ENCODE peak calls at places on chromosomes 16 and 17, in six cellular contexts. M is tibial nerve, X is thoracic aorta, S is heart left ventricle, Q is psoas muscle, B is gastrocnemius medialis. G is an unnamed sample.

GRCh38 chr16:20610892-20611349 is 34.8 kb upstream of the ACSM2B start:
- DNase-seq in M (no peak), X (no peak), S (no peak), Q (no peak), B (no peak), G (no peak)

GRCh38 chr16:10256855-10257641 is 74.8 kb upstream of the GRIN2A start:
- DNase-seq in M (peak; percentile 6), X (no peak), S (peak; percentile 25), Q (peak; percentile 26), B (no peak), G (peak; percentile 39)

GRCh38 chr16:20774703-20775362 is 11.0 kb downstream of the ACSM3 start:
- DNase-seq in M (no peak), X (no peak), S (peak; percentile 25), Q (peak; percentile 23), B (no peak), G (peak; percentile 69)

GRCh38 chr16:15874745-15875314 is 13.6 kb downstream of the CEP20 start:
- DNase-seq in M (peak; percentile 61), X (no peak), S (peak; percentile 29), Q (peak; percentile 32), B (peak; percentile 11), G (peak; percentile 56)

GRCh38 chr16:4404247-4404966 is 12.0 kb downstream of the CORO7 start:
- DNase-seq in M (peak; percentile 49), X (no peak), S (no peak), Q (no peak), B (no peak), G (peak; percentile 56)

GRCh38 chr17:78526231-78527025 is 50.8 kb downstream of the DNAH17 start:
- DNase-seq in M (no peak), X (no peak), S (no peak), Q (no peak), B (no peak), G (no peak)

GRCh38 chr17:1124896-1125774 is 54.6 kb downstream of the ABR start:
- DNase-seq in M (no peak), X (no peak), S (no peak), Q (no peak), B (no peak), G (no peak)

GRCh38 chr17:60421273-60422161 is 772 bp upstream of the CHCT1 start:
- DNase-seq in M (peak; percentile 52), X (peak; percentile 31), S (peak; percentile 66), Q (peak; percentile 78), B (peak; percentile 37), G (peak; percentile 56)

GRCh38 chr17:6427284-6427781 is 7.6 kb downstream of the AIPL1 start:
- DNase-seq in M (no peak), X (no peak), S (no peak), Q (no peak), B (no peak), G (no peak)

DNA sequence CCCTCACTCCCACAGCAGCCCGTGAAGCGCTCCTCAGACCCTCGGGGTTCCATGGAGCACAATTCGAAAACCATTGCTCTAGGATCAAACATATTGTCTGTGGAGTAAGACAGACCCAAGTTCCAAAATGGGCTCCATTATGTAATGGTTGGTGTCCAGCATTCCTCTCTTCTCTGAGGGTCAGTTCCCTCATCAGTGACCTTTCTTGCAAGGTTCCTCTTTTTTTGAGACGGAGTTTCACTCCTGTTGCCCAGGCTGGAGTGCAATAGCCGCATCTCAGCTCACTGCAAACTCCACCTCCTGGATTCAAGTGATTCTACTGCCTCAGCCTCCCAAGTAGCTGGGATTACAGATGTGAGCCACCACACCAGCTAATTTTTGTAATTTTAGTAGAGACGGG is 28.5 kb downstream of the PLXDC1 start:
- DNase-seq in M (no peak), X (no peak), S (no peak), Q (no peak), B (no peak), G (no peak)
- H3K4me1 ChIP-seq in M (no peaks in the 10 kb centered on the region), X (peaks cover 6% of the 10 kb centered on the region), S (no peaks in the 10 kb centered on the region), Q (no peaks in the 10 kb centered on the region), B (no peaks in the 10 kb centered on the region), G (no peaks in the 10 kb centered on the region)

GRCh38 chr17:57756941-57757340 is 11.8 kb upstream of the CCDC182 start:
- DNase-seq in M (no peak), X (no peak), S (no peak), Q (no peak), B (no peak), G (peak; percentile 57)

GRCh38 chr17:57751971-57752905 is 7.1 kb upstream of the CCDC182 start:
- DNase-seq in M (no peak), X (no peak), S (no peak), Q (no peak), B (no peak), G (no peak)

GRCh38 chr17:57758654-57759053 is 13.6 kb upstream of the CCDC182 start:
- DNase-seq in M (no peak), X (no peak), S (no peak), Q (no peak), B (no peak), G (no peak)

GRCh38 chr17:57757735-57758134 is 12.6 kb upstream of the CCDC182 start:
- DNase-seq in M (no peak), X (no peak), S (no peak), Q (no peak), B (no peak), G (no peak)

GRCh38 chr17:57755479-57756070 is 10.5 kb upstream of the CCDC182 start:
- DNase-seq in M (no peak), X (no peak), S (no peak), Q (no peak), B (no peak), G (no peak)
- TF ChIP-seq CTCF in M (no peak), X (no peak), S (no peak), Q (no peak), B (no peak), G (no peak)

DNA sequence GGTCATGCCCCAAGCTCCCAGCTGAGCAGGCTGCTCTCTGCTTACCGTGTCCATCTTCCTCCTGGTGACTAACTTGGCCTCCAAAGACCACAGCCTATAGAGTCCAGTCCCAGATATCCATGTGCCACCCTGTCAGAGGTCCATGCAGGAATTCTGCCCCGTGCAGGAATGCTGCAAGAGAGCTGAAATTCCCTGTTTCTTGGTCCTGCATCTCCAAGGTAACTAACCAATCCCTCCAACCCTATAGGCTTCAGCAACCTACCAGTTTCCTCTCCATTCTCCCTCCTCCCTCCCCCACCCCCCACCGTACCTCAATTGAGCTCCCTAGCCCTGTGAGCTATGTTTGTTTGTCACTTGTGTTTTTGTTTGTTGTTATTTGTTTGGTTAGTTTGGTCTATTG is 9.6 kb upstream of the MKS1 start:
- DNase-seq in M (no peak), X (no peak), S (no peak), Q (no peak), B (no peak), G (no peak)
- H3K4me3 ChIP-seq in M (no peak overlapping the region), X (no peak overlapping the region), S (no peak overlapping the region), Q (no peak overlapping the region), B (no peak overlapping the region), G (no peak overlapping the region)

GRCh38 chr17:50205931-50206505 is 4.6 kb upstream of the COL1A1 start:
- DNase-seq in M (no peak), X (no peak), S (peak; percentile 3), Q (no peak), B (no peak), G (no peak)
- H3K4me1 ChIP-seq in M (peaks cover 82% of the 10 kb centered on the region), X (peaks cover 91% of the 10 kb centered on the region), S (peaks cover 60% of the 10 kb centered on the region), Q (peaks cover 3% of the 10 kb centered on the region), B (no peaks in the 10 kb centered on the region), G (peaks cover 55% of the 10 kb centered on the region)

DNA sequence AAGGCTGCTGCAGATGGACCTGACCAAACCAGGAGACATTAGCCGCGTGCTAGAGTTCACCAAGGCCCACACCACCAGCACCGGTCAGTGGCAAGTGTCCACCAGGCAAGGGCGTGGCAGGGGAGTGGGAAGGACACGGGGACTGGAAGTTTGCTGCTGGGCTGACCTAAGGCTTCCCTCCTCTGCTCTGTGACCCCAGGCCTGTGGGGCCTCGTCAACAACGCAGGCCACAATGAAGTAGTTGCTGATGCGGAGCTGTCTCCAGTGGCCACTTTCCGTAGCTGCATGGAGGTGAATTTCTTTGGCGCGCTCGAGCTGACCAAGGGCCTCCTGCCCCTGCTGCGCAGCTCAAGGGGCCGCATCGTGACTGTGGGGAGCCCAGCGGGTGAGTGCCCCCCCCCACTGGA is 4.8 kb downstream of the HSD11B2 start:
- DNase-seq in M (no peak), X (no peak), S (no peak), Q (no peak), B (no peak), G (no peak)
- TF ChIP-seq CTCF in M (no peak), X (no peak), S (no peak), Q (no peak), B (no peak), G (no peak)

DNA sequence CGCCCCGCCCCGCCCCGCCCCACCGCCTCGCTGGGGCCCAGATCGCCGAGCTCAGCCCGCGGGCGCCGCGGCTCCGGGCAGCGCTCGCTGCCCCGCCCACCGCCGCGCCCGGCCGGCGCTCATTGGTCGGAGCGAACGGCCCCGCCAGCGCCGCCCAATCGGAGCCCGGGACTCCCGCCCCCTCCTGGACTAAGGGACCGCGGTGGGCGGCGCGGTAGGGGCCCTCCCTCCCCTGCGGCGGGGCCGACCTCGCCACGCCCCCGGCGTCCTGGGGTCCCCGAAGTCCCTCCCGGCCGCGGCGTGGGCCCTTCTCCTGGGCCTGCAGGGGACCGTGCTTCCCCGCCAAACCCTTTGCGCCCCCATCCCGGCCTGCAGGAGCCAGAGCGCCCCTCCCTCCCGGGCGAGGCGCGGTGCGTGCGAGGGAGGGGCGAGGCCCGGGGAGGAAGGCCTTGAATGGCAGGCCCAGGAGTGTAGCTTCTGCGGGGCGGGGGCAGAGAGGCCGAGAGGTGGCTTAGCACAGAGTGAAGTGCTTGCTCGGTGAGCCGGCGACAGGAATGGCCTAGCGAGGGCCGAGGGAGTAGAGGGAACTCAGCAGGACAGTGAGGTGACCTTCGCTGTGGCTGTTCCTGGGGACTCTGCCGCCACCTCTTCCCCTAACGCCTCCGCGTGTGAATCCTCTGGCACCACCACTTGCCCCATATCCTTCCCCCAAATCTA is at the start of gene CAMKK1:
- DNase-seq in M (peak; percentile 61), X (peak; percentile 40), S (peak; percentile 93), Q (peak; percentile 93), B (peak; percentile 79), G (peak; percentile 88)
- H3K4me3 ChIP-seq in M (peak within 1 kb of the TSS; percentile 63), X (peak within 1 kb of the TSS; percentile 91), S (peak within 1 kb of the TSS; percentile 65), Q (peak within 1 kb of the TSS; percentile 80), B (peak within 1 kb of the TSS; percentile 83), G (peak within 1 kb of the TSS; percentile 62)

DNA sequence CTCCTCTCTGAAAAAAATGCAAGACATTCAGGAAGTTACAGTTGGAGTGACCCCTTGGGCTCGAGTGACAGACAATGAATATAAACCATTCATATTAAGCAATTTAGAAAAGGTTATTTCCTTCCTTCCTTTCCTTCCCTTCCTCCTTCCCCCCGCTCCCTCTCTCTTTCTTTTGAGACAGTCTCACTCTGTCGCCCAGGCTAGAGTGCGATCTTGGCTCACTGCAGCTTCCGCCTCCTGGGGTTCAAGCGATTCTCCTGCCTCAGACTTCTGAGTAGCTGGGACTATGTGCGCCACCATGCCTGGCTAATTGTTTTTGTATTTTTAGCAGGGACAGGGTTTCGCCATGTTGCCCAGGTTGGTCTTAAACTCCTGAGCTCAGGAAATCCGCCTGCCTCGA is 13.2 kb downstream of the PSMD12 start:
- DNase-seq in M (no peak), X (no peak), S (no peak), Q (no peak), B (no peak), G (no peak)
- H3K4me1 ChIP-seq in M (peaks cover 9% of the 10 kb centered on the region), X (peaks cover 3% of the 10 kb centered on the region), S (no peaks in the 10 kb centered on the region), Q (no peaks in the 10 kb centered on the region), B (no peaks in the 10 kb centered on the region), G (no peaks in the 10 kb centered on the region)